ENCODE peak calls at places on chromosomes 2 and 18, in five cellular contexts. A is CD8-positive, alpha-beta T cell; J is stimulated activated CD4-positive, alpha-beta T cell treated with anti-CD3 and anti-CD28 coated beads, Interleukin-1b, Interleukin-23, amount 100 ng/mL, for 1 hour; D is T-helper 2 cell treated with Interferon-gamma antibody and Interleukin-4, amounts not matched to agents 5 μg/mL and 100 μg/mL, for 36 hours; M is CD4-positive, alpha-beta T cell. C is an unnamed sample.

GRCh38 chr18:7817596-7817995 is 250.5 kb downstream of the PTPRM start:
- DNase-seq in J (no peak), D (no peak), M (no peak), A (no peak), C (no peak)

GRCh38 chr2:134539946-134540345 is 178.9 kb downstream of the TMEM163 start:
- DNase-seq in D (no peak), M (no peak), A (no peak), J (no peak), C (no peak)

GRCh38 chr2:239589855-239590254 is 189.0 kb upstream of the HDAC4 start:
- DNase-seq in A (no peak), J (no peak), M (no peak), D (no peak), C (no peak)

GRCh38 chr2:231326404-231326803 is 69.1 kb upstream of the B3GNT7 start:
- DNase-seq in A (no peak), J (no peak), D (no peak), M (no peak), C (no peak)

GRCh38 chr2:216508229-216508628 is 9.6 kb downstream of the RPL37A start:
- DNase-seq in A (no peak), D (no peak), M (no peak), J (no peak), C (no peak)

GRCh38 chr18:62616331-62616805 is 93.5 kb downstream of the ZCCHC2 start:
- DNase-seq in A (no peak), M (no peak), J (no peak), D (no peak), C (no peak)

GRCh38 chr2:175076272-175076671 is 71.1 kb upstream of the CHN1 start:
- DNase-seq in M (no peak), J (no peak), A (no peak), D (no peak), C (no peak)

GRCh38 chr2:40760071-40760666 is 308.3 kb upstream of the SLC8A1 start:
- DNase-seq in A (no peak), J (no peak), M (no peak), D (no peak), C (no peak)

GRCh38 chr2:62118160-62118559 is 77.8 kb upstream of the B3GNT2 start:
- DNase-seq in D (no peak), M (no peak), J (no peak), A (no peak), C (no peak)

GRCh38 chr2:158666969-158667368 is 128.1 kb upstream of the DAPL1 start:
- DNase-seq in J (no peak), M (no peak), D (no peak), A (no peak), C (no peak)

GRCh38 chr2:158782126-158782525 is 13.0 kb upstream of the DAPL1 start:
- DNase-seq in M (no peak), D (no peak), A (no peak), J (no peak), C (no peak)

GRCh38 chr2:46487667-46488333 is 8.4 kb downstream of the TMEM247 start:
- DNase-seq in M (no peak), J (no peak), D (no peak), A (no peak), C (no peak)

GRCh38 chr2:177165731-177166711 is 46.6 kb upstream of the HNRNPA3 start:
- DNase-seq in M (no peak), A (no peak), D (peak), J (no peak), C (no peak)

GRCh38 chr2:24832991-24833671 is 39.9 kb downstream of the CENPO start:
- DNase-seq in A (no peak), M (no peak), J (no peak), D (no peak), C (no peak)

GRCh38 chr2:149050188-149050587 is 11.7 kb downstream of the LYPD6B start:
- DNase-seq in M (no peak), D (no peak), A (no peak), J (no peak), C (no peak)

GRCh38 chr18:62717059-62717849 is 1.9 kb downstream of the PHLPP1 start:
- DNase-seq in D (peak), A (peak), M (peak), J (no peak), C (peak)

GRCh38 chr2:66929632-66930385 is 467.3 kb upstream of the ETAA1 start:
- DNase-seq in M (no peak), J (no peak), D (no peak), A (no peak), C (no peak)

C was measured in T-cell.